ENCODE peak calls at places on chromosome 1, in five cellular contexts. A is AG09309, B is fibroblast of lung, H is Calu3, P is GM12891. T is an unnamed sample.
A peak's percentile ranks its signal among the peaks of the same experiment; 100 is the strongest.

GRCh38 chr1:212234431-212235298 is 50.5 kb upstream of the PPP2R5A start:
- DNase-seq in B (peak; percentile 97), P (no peak), A (peak; percentile 93), H (peak; percentile 56), T (peak; percentile 80)

GRCh38 chr1:180603850-180604226 is 28.0 kb upstream of the XPR1 start:
- DNase-seq in A (no peak), B (no peak), H (no peak), P (no peak), T (no peak)

GRCh38 chr1:204377800-204378608 is 18.3 kb upstream of the PLEKHA6 start:
- DNase-seq in P (no peak), B (peak; percentile 21), H (peak; percentile 80), A (no peak), T (no peak)

GRCh38 chr1:223019236-223019635 is 123.8 kb downstream of the TLR5 start:
- DNase-seq in A (no peak), B (no peak), H (no peak), P (no peak), T (no peak)

GRCh38 chr1:3785458-3786157 is 10.7 kb downstream of the LRRC47 start:
- DNase-seq in P (no peak), B (no peak), A (no peak), H (no peak), T (no peak)

GRCh38 chr1:59433440-59433813 is 136.5 kb downstream of the FGGY start:
- DNase-seq in P (no peak), H (no peak), B (peak; percentile 63), A (no peak), T (no peak)

GRCh38 chr1:1091344-1092148 is 17.4 kb upstream of the RNF223 start:
- DNase-seq in H (no peak), A (no peak), P (peak; percentile 41), B (no peak), T (no peak)

GRCh38 chr1:8017495-8018310 is 8.4 kb downstream of the ERRFI1 start:
- DNase-seq in A (peak; percentile 49), H (peak; percentile 40), B (peak; percentile 68), P (no peak), T (no peak)

GRCh38 chr1:237672748-237673147 is 218.0 kb downstream of the ZP4 start:
- DNase-seq in H (peak; percentile 47), P (no peak), A (no peak), B (no peak), T (no peak)

GRCh38 chr1:106952766-106953165 is 103.7 kb upstream of the PRMT6 start:
- DNase-seq in A (no peak), P (no peak), H (no peak), B (peak; percentile 46), T (no peak)

GRCh38 chr1:154666051-154666793 is 58.2 kb upstream of the ADAR start:
- DNase-seq in B (no peak), P (no peak), A (no peak), H (no peak), T (no peak)

GRCh38 chr1:28208818-28209441 is 23.9 kb downstream of the DNAJC8 start:
- DNase-seq in P (no peak), A (peak; percentile 24), H (peak; percentile 53), B (peak; percentile 60), T (peak; percentile 27)

T was measured in HFF-Myc.